ENCODE peak calls at places on chromosomes 6 and 20, in eight cellular contexts. V, R, J, A, E, O, L and Q are unnamed samples.

GRCh38 chr20:63775096-63775978 is 35.8 kb downstream of the SLC2A4RG start:
- DNase-seq in V (peak), R (peak), J (no peak), A (no peak), E (no peak), O (peak), L (peak), Q (peak)

GRCh38 chr20:22339946-22340345 is 244.4 kb downstream of the FOXA2 start:
- DNase-seq in V (no peak), R (no peak), J (no peak), A (no peak), E (no peak), O (no peak), L (no peak), Q (no peak)

GRCh38 chr6:169266746-169267629 is 13.3 kb upstream of the THBS2 start:
- DNase-seq in V (peak), R (no peak), J (peak), A (no peak), E (peak), O (no peak), L (peak), Q (no peak)

GRCh38 chr6:69820438-69820837 is 23.6 kb upstream of the LMBRD1 start:
- DNase-seq in V (no peak), R (no peak), J (no peak), A (no peak), E (no peak), O (no peak), L (no peak), Q (no peak)

GRCh38 chr6:169868458-169868857 is 117.0 kb downstream of the ERMARD start:
- DNase-seq in V (no peak), R (no peak), J (no peak), A (no peak), E (no peak), O (no peak), L (no peak), Q (no peak)

GRCh38 chr20:44559302-44559701 is 23.1 kb upstream of the PKIG start:
- DNase-seq in V (no peak), R (no peak), J (no peak), A (no peak), E (no peak), O (no peak), L (no peak), Q (no peak)

GRCh38 chr6:4879724-4880372 is 103.6 kb downstream of the CDYL start:
- DNase-seq in V (no peak), R (no peak), J (no peak), A (no peak), E (no peak), O (no peak), L (no peak), Q (no peak)

GRCh38 chr20:38136421-38137245 is 28.4 kb downstream of the TGM2 start:
- DNase-seq in V (no peak), R (no peak), J (no peak), A (no peak), E (no peak), O (no peak), L (no peak), Q (no peak)

GRCh38 chr6:129717287-129717686 is 7.3 kb upstream of the ARHGAP18 start:
- DNase-seq in V (peak), R (peak), J (no peak), A (no peak), E (no peak), O (no peak), L (peak), Q (no peak)